ENCODE peak calls at places on chromosome 19, in five cellular contexts. I is RWPE1; Q is left ventricle myocardium inferior; V is activated CD4-positive, alpha-beta memory T cell treated with anti-CD3 and anti-CD28 coated beads, Interleukin-2, amount 10 ng/mL, durations not matched to agents 7 days and 5 days; R is activated CD8-positive, alpha-beta T cell treated with anti-CD3 and anti-CD28 coated beads, Interleukin-2, amount 10 ng/mL, durations not matched to agents 7 days and 5 days. M is an unnamed sample.

GRCh38 chr19:3071764-3072163 is 9.5 kb upstream of the TLE5 start:
- DNase-seq in I (no peak), Q (no peak), V (no peak), R (no peak), M (no peak)

GRCh38 chr19:11814707-11815050 is 606 bp downstream of the ZNF440 start:
- DNase-seq in I (peak; percentile 45), Q (no peak), V (no peak), R (no peak), M (no peak)

GRCh38 chr19:32254128-32254527 is 91.3 kb upstream of the ZNF507 start:
- DNase-seq in I (no peak), Q (no peak), V (no peak), R (no peak), M (no peak)

GRCh38 chr19:56942749-56943148 is 102.2 kb upstream of the PEG3 start:
- DNase-seq in I (no peak), Q (peak; percentile 30), V (no peak), R (no peak), M (no peak)

GRCh38 chr19:1566392-1567115 is 1.6 kb downstream of the MEX3D start:
- DNase-seq in I (peak; percentile 62), Q (peak; percentile 68), V (no peak), R (no peak), M (peak; percentile 40)

GRCh38 chr19:19554074-19555023 is 16.3 kb downstream of the CILP2 start:
- DNase-seq in I (no peak), Q (peak; percentile 48), V (peak; percentile 67), R (peak; percentile 70), M (no peak)

GRCh38 chr19:52464798-52465470 is 11.6 kb downstream of the ZNF578 start:
- DNase-seq in I (no peak), Q (no peak), V (no peak), R (no peak), M (peak; percentile 24)

GRCh38 chr19:44587863-44588752 is 25.3 kb upstream of the IGSF23 start:
- DNase-seq in I (peak; percentile 81), Q (no peak), V (peak; percentile 16), R (peak; percentile 30), M (peak; percentile 51)